ENCODE peak calls at places on chromosomes 1 and 21, in four cellular contexts. S is mesendoderm, K is GM23338, E is testis. B is an unnamed sample.

GRCh38 chr21:37869661-37870060 is 46.6 kb downstream of the KCNJ6 start:
- DNase-seq in S (no peak), K (no peak), E (no peak), B (no peak)

GRCh38 chr1:91798241-91798648 is 87.7 kb downstream of the TGFBR3 start:
- DNase-seq in S (no peak), K (no peak), E (no peak), B (no peak)

GRCh38 chr1:175219774-175220173 is 27.2 kb upstream of the KIAA0040 start:
- DNase-seq in S (no peak), K (no peak), E (no peak), B (no peak)

GRCh38 chr1:185483647-185484450 is 166.8 kb upstream of the IVNS1ABP start:
- DNase-seq in S (peak; percentile 33), K (peak; percentile 6), E (no peak), B (no peak)

GRCh38 chr1:21896652-21897532 is 40.2 kb downstream of the HSPG2 start:
- DNase-seq in S (peak; percentile 75), K (peak; percentile 43), E (peak; percentile 83), B (peak; percentile 71)

GRCh38 chr1:117967900-117968299 is 38.4 kb downstream of the WDR3 start:
- DNase-seq in S (no peak), K (no peak), E (no peak), B (no peak)

GRCh38 chr21:35945089-35945671 is 115.1 kb downstream of the SETD4 start:
- DNase-seq in S (no peak), K (no peak), E (no peak), B (no peak)

GRCh38 chr1:244448279-244449036 is 3.3 kb downstream of the ADSS2 start:
- DNase-seq in S (no peak), K (no peak), E (no peak), B (no peak)

GRCh38 chr1:212413902-212414327 is 771 bp downstream of the PACC1 start:
- DNase-seq in S (no peak), K (no peak), E (peak; percentile 24), B (no peak)

GRCh38 chr1:43358121-43358745 is 548 bp upstream of the CDC20 start:
- DNase-seq in S (peak; percentile 89), K (peak; percentile 82), E (no peak), B (no peak)

GRCh38 chr1:47418681-47419272 is 2.7 kb downstream of the FOXE3 start:
- DNase-seq in S (peak; percentile 49), K (no peak), E (no peak), B (no peak)
- H3K27me3 ChIP-seq in S (peaks cover 54% of the 10 kb centered on the region), K (peaks cover 98% of the 10 kb centered on the region), E (no peaks in the 10 kb centered on the region), B (peaks cover 16% of the 10 kb centered on the region)

DNA sequence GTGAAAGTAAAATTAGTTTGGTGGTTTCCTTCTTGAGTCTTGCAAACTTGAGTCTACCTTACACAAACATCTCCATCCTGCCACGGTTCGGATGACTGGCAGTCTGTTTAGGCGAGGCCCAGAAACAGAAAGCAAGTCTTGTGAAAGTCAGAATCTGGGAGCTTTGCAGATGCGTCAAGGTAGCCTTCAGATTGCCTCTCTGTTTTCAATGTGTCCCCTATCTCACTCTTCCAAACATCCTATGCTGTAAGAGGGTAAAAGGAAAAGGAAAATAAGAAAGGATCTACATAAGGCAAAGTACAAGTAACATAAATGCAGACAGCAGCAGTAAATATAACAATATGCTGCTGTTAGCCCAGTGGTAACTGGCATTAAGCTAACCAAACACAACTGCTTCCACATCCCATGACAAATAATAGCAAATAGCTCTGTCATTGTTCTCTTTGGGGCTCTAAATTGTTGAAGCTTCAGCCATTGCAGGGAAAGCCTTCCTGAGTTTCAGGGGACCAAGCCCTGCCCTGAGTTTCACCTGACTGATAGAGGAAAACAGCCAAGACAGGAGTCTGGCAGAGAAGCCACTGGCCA is 26.2 kb upstream of the C1orf105 start:
- DNase-seq in S (no peak), K (peak; percentile 48), E (no peak), B (peak; percentile 81)
- H3K4me1 ChIP-seq in S (peaks cover 5% of the 10 kb centered on the region), K (peaks cover 36% of the 10 kb centered on the region), E (peaks cover 23% of the 10 kb centered on the region), B (peaks cover 90% of the 10 kb centered on the region)

GRCh38 chr1:46134660-46135331 is 2.4 kb upstream of the PIK3R3 start:
- DNase-seq in S (no peak), K (no peak), E (no peak), B (no peak)

GRCh38 chr1:46133181-46133658 is 791 bp upstream of the PIK3R3 start:
- DNase-seq in S (no peak), K (no peak), E (no peak), B (peak; percentile 93)

GRCh38 chr1:46133946-46134345 is 1.5 kb upstream of the PIK3R3 start:
- DNase-seq in S (no peak), K (no peak), E (no peak), B (no peak)

GRCh38 chr1:46137901-46138300 is 5.5 kb upstream of the PIK3R3 start:
- DNase-seq in S (peak; percentile 27), K (no peak), E (no peak), B (no peak)

DNA sequence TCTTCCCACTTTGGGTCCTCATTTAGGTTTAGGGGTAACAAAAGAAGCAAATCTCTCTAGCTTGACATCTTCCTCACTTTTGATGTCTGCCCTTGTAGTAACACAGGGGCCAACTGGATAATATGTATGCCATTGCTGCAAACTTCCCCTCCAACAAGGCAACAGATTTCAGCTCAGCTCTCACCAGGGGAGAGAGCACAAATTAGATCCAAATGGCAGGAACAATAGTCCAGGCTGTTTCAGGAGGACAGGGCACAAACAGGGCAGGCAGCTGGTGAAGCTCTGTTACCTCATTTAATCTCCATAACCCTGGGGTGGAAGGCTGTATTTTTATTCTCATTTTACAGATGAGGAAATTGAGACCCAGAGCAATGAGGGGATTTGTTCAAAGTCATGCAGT is 4.3 kb upstream of the PIK3R3 start:
- DNase-seq in S (no peak), K (no peak), E (no peak), B (no peak)
- H3K27me3 ChIP-seq in S (no peaks in the 10 kb centered on the region), K (no peaks in the 10 kb centered on the region), E (no peaks in the 10 kb centered on the region), B (no peaks in the 10 kb centered on the region)

GRCh38 chr1:234985007-234985370 is 143.6 kb downstream of the TOMM20 start:
- DNase-seq in S (no peak), K (no peak), E (no peak), B (no peak)
- H3K4me1 ChIP-seq in S (peaks cover 4% of the 10 kb centered on the region), K (peaks cover 27% of the 10 kb centered on the region), E (peaks cover 63% of the 10 kb centered on the region), B (peaks cover 82% of the 10 kb centered on the region)

B was measured in spleen.